ENCODE peak calls at places on chromosome 1, in ten cellular contexts. One of them, this sample, is unnamed.

GRCh38 chr1:172863031-172863430 is 187.7 kb downstream of the TNFSF18 start:
- DNase-seq in A549: no peak
- DNase-seq in GM12891: no peak
- DNase-seq in CD8-positive, alpha-beta memory T cell: no peak
- DNase-seq in NAMALWA: no peak
- DNase-seq in activated T-cell treated with anti-CD3 and anti-CD28 coated beads for 4 hours: no peak
- DNase-seq in GM03348: no peak
- DNase-seq in ELF-1: no peak
- DNase-seq in fibroblast of pulmonary artery: no peak
- DNase-seq in BJ: no peak
- DNase-seq in this sample: no peak

GRCh38 chr1:185439727-185440415 is 122.8 kb upstream of the IVNS1ABP start:
- DNase-seq in CD8-positive, alpha-beta memory T cell: no peak
- DNase-seq in NAMALWA: peak
- DNase-seq in activated T-cell treated with anti-CD3 and anti-CD28 coated beads for 4 hours: no peak
- DNase-seq in fibroblast of pulmonary artery: peak
- DNase-seq in GM12891: peak
- DNase-seq in ELF-1: no peak
- DNase-seq in GM03348: peak
- DNase-seq in A549: peak
- DNase-seq in BJ: peak
- DNase-seq in this sample: no peak

GRCh38 chr1:225481738-225482137 is 53.9 kb upstream of the LBR start:
- DNase-seq in activated T-cell treated with anti-CD3 and anti-CD28 coated beads for 4 hours: no peak
- DNase-seq in CD8-positive, alpha-beta memory T cell: no peak
- DNase-seq in A549: no peak
- DNase-seq in NAMALWA: peak
- DNase-seq in BJ: no peak
- DNase-seq in fibroblast of pulmonary artery: no peak
- DNase-seq in GM12891: no peak
- DNase-seq in GM03348: no peak
- DNase-seq in ELF-1: no peak
- DNase-seq in this sample: no peak

GRCh38 chr1:68331117-68331865 is 99.0 kb upstream of the WLS start:
- DNase-seq in activated T-cell treated with anti-CD3 and anti-CD28 coated beads for 4 hours: no peak
- DNase-seq in BJ: peak
- DNase-seq in GM03348: peak
- DNase-seq in GM12891: no peak
- DNase-seq in fibroblast of pulmonary artery: peak
- DNase-seq in NAMALWA: no peak
- DNase-seq in CD8-positive, alpha-beta memory T cell: no peak
- DNase-seq in ELF-1: no peak
- DNase-seq in A549: no peak
- DNase-seq in this sample: peak

GRCh38 chr1:226121587-226122400 is 59.3 kb downstream of the H3-3A start:
- DNase-seq in fibroblast of pulmonary artery: no peak
- DNase-seq in activated T-cell treated with anti-CD3 and anti-CD28 coated beads for 4 hours: peak
- DNase-seq in ELF-1: peak
- DNase-seq in A549: peak
- DNase-seq in GM12891: peak
- DNase-seq in BJ: no peak
- DNase-seq in GM03348: peak
- DNase-seq in NAMALWA: peak
- DNase-seq in CD8-positive, alpha-beta memory T cell: peak
- DNase-seq in this sample: no peak

GRCh38 chr1:93815738-93816110 is 63.3 kb downstream of the DNTTIP2 start:
- DNase-seq in ELF-1: no peak
- DNase-seq in A549: no peak
- DNase-seq in CD8-positive, alpha-beta memory T cell: no peak
- DNase-seq in BJ: no peak
- DNase-seq in activated T-cell treated with anti-CD3 and anti-CD28 coated beads for 4 hours: no peak
- DNase-seq in NAMALWA: no peak
- DNase-seq in GM12891: no peak
- DNase-seq in GM03348: no peak
- DNase-seq in fibroblast of pulmonary artery: no peak
- DNase-seq in this sample: no peak

GRCh38 chr1:8015036-8015808 is 10.9 kb downstream of the ERRFI1 start:
- DNase-seq in GM12891: no peak
- DNase-seq in NAMALWA: peak
- DNase-seq in ELF-1: peak
- DNase-seq in CD8-positive, alpha-beta memory T cell: no peak
- DNase-seq in fibroblast of pulmonary artery: peak
- DNase-seq in activated T-cell treated with anti-CD3 and anti-CD28 coated beads for 4 hours: peak
- DNase-seq in GM03348: peak
- DNase-seq in A549: peak
- DNase-seq in BJ: peak
- DNase-seq in this sample: peak

GRCh38 chr1:37189111-37189510 is 154.8 kb upstream of the GRIK3 start:
- DNase-seq in NAMALWA: peak
- DNase-seq in GM03348: no peak
- DNase-seq in ELF-1: no peak
- DNase-seq in activated T-cell treated with anti-CD3 and anti-CD28 coated beads for 4 hours: no peak
- DNase-seq in A549: no peak
- DNase-seq in BJ: no peak
- DNase-seq in GM12891: no peak
- DNase-seq in CD8-positive, alpha-beta memory T cell: no peak
- DNase-seq in fibroblast of pulmonary artery: no peak
- DNase-seq in this sample: no peak

GRCh38 chr1:183289104-183289503 is 103.0 kb downstream of the LAMC2 start:
- DNase-seq in GM03348: no peak
- DNase-seq in activated T-cell treated with anti-CD3 and anti-CD28 coated beads for 4 hours: no peak
- DNase-seq in GM12891: no peak
- DNase-seq in NAMALWA: no peak
- DNase-seq in A549: no peak
- DNase-seq in fibroblast of pulmonary artery: no peak
- DNase-seq in CD8-positive, alpha-beta memory T cell: no peak
- DNase-seq in BJ: no peak
- DNase-seq in ELF-1: no peak
- DNase-seq in this sample: no peak

GRCh38 chr1:214380418-214380817 is 99.5 kb downstream of the SMYD2 start:
- DNase-seq in activated T-cell treated with anti-CD3 and anti-CD28 coated beads for 4 hours: no peak
- DNase-seq in GM03348: no peak
- DNase-seq in fibroblast of pulmonary artery: no peak
- DNase-seq in ELF-1: peak
- DNase-seq in CD8-positive, alpha-beta memory T cell: no peak
- DNase-seq in A549: no peak
- DNase-seq in NAMALWA: no peak
- DNase-seq in BJ: no peak
- DNase-seq in GM12891: no peak
- DNase-seq in this sample: no peak

GRCh38 chr1:151326619-151327222 is 495 bp downstream of the PI4KB start:
- DNase-seq in ELF-1: no peak
- DNase-seq in A549: peak
- DNase-seq in NAMALWA: peak
- DNase-seq in BJ: no peak
- DNase-seq in fibroblast of pulmonary artery: peak
- DNase-seq in GM12891: peak
- DNase-seq in CD8-positive, alpha-beta memory T cell: peak
- DNase-seq in activated T-cell treated with anti-CD3 and anti-CD28 coated beads for 4 hours: peak
- DNase-seq in GM03348: peak
- DNase-seq in this sample: no peak

GRCh38 chr1:172443666-172444453 is at the start of gene PIGC:
- DNase-seq in fibroblast of pulmonary artery: peak
- DNase-seq in A549: peak
- DNase-seq in CD8-positive, alpha-beta memory T cell: peak
- DNase-seq in GM03348: peak
- DNase-seq in GM12891: peak
- DNase-seq in ELF-1: peak
- DNase-seq in activated T-cell treated with anti-CD3 and anti-CD28 coated beads for 4 hours: peak
- DNase-seq in NAMALWA: peak
- DNase-seq in BJ: no peak
- DNase-seq in this sample: peak

GRCh38 chr1:41152622-41153044 is 89.5 kb downstream of the SCMH1 start:
- DNase-seq in NAMALWA: no peak
- DNase-seq in GM03348: peak
- DNase-seq in activated T-cell treated with anti-CD3 and anti-CD28 coated beads for 4 hours: no peak
- DNase-seq in GM12891: no peak
- DNase-seq in BJ: peak
- DNase-seq in ELF-1: no peak
- DNase-seq in CD8-positive, alpha-beta memory T cell: no peak
- DNase-seq in A549: peak
- DNase-seq in fibroblast of pulmonary artery: peak
- DNase-seq in this sample: peak

GRCh38 chr1:116988908-116989307 is 12.7 kb upstream of the CD101 start:
- DNase-seq in NAMALWA: no peak
- DNase-seq in BJ: no peak
- DNase-seq in activated T-cell treated with anti-CD3 and anti-CD28 coated beads for 4 hours: no peak
- DNase-seq in GM12891: no peak
- DNase-seq in GM03348: no peak
- DNase-seq in ELF-1: no peak
- DNase-seq in fibroblast of pulmonary artery: no peak
- DNase-seq in CD8-positive, alpha-beta memory T cell: no peak
- DNase-seq in A549: no peak
- DNase-seq in this sample: no peak

GRCh38 chr1:31831397-31832378 is 15.9 kb upstream of the SPOCD1 start:
- DNase-seq in GM03348: peak
- DNase-seq in GM12891: no peak
- DNase-seq in ELF-1: no peak
- DNase-seq in CD8-positive, alpha-beta memory T cell: no peak
- DNase-seq in A549: no peak
- DNase-seq in fibroblast of pulmonary artery: no peak
- DNase-seq in NAMALWA: no peak
- DNase-seq in BJ: no peak
- DNase-seq in activated T-cell treated with anti-CD3 and anti-CD28 coated beads for 4 hours: no peak
- DNase-seq in this sample: no peak

GRCh38 chr1:116910379-116911165 is 856 bp downstream of the PTGFRN start:
- DNase-seq in GM03348: peak
- DNase-seq in CD8-positive, alpha-beta memory T cell: peak
- DNase-seq in activated T-cell treated with anti-CD3 and anti-CD28 coated beads for 4 hours: peak
- DNase-seq in GM12891: peak
- DNase-seq in ELF-1: peak
- DNase-seq in fibroblast of pulmonary artery: peak
- DNase-seq in BJ: no peak
- DNase-seq in NAMALWA: no peak
- DNase-seq in A549: peak
- DNase-seq in this sample: no peak

GRCh38 chr1:29651684-29652665 is 415.7 kb downstream of the PTPRU start:
- DNase-seq in NAMALWA: no peak
- DNase-seq in fibroblast of pulmonary artery: no peak
- DNase-seq in GM12891: no peak
- DNase-seq in ELF-1: no peak
- DNase-seq in CD8-positive, alpha-beta memory T cell: no peak
- DNase-seq in activated T-cell treated with anti-CD3 and anti-CD28 coated beads for 4 hours: no peak
- DNase-seq in A549: no peak
- DNase-seq in BJ: no peak
- DNase-seq in GM03348: no peak
- DNase-seq in this sample: no peak

GRCh38 chr1:9444532-9444931 is 94.7 kb upstream of the SLC25A33 start:
- DNase-seq in GM12891: no peak
- DNase-seq in A549: no peak
- DNase-seq in CD8-positive, alpha-beta memory T cell: no peak
- DNase-seq in GM03348: no peak
- DNase-seq in ELF-1: no peak
- DNase-seq in NAMALWA: no peak
- DNase-seq in activated T-cell treated with anti-CD3 and anti-CD28 coated beads for 4 hours: no peak
- DNase-seq in BJ: no peak
- DNase-seq in fibroblast of pulmonary artery: no peak
- DNase-seq in this sample: no peak

GRCh38 chr1:4207183-4207582 is 307.1 kb upstream of the C1orf174 start:
- DNase-seq in CD8-positive, alpha-beta memory T cell: no peak
- DNase-seq in GM12891: no peak
- DNase-seq in GM03348: no peak
- DNase-seq in BJ: no peak
- DNase-seq in activated T-cell treated with anti-CD3 and anti-CD28 coated beads for 4 hours: no peak
- DNase-seq in fibroblast of pulmonary artery: no peak
- DNase-seq in ELF-1: no peak
- DNase-seq in NAMALWA: no peak
- DNase-seq in A549: no peak
- DNase-seq in this sample: no peak

GRCh38 chr1:119373465-119373864 is 4.9 kb downstream of the HAO2 start:
- DNase-seq in CD8-positive, alpha-beta memory T cell: no peak
- DNase-seq in ELF-1: no peak
- DNase-seq in GM03348: peak
- DNase-seq in activated T-cell treated with anti-CD3 and anti-CD28 coated beads for 4 hours: no peak
- DNase-seq in fibroblast of pulmonary artery: peak
- DNase-seq in A549: peak
- DNase-seq in BJ: no peak
- DNase-seq in NAMALWA: no peak
- DNase-seq in GM12891: no peak
- DNase-seq in this sample: no peak

GRCh38 chr1:41622859-41623732 is 138.6 kb upstream of the EDN2 start:
- DNase-seq in A549: no peak
- DNase-seq in ELF-1: no peak
- DNase-seq in fibroblast of pulmonary artery: no peak
- DNase-seq in activated T-cell treated with anti-CD3 and anti-CD28 coated beads for 4 hours: no peak
- DNase-seq in GM03348: no peak
- DNase-seq in GM12891: peak
- DNase-seq in NAMALWA: peak
- DNase-seq in CD8-positive, alpha-beta memory T cell: no peak
- DNase-seq in BJ: no peak
- DNase-seq in this sample: no peak

GRCh38 chr1:27342778-27343638 is 1.2 kb downstream of the SYTL1 start:
- DNase-seq in ELF-1: peak
- DNase-seq in fibroblast of pulmonary artery: no peak
- DNase-seq in A549: no peak
- DNase-seq in GM12891: peak
- DNase-seq in GM03348: no peak
- DNase-seq in BJ: no peak
- DNase-seq in CD8-positive, alpha-beta memory T cell: peak
- DNase-seq in activated T-cell treated with anti-CD3 and anti-CD28 coated beads for 4 hours: peak
- DNase-seq in NAMALWA: peak
- DNase-seq in this sample: no peak

GRCh38 chr1:205144751-205145150 is 23.0 kb upstream of the RBBP5 start:
- DNase-seq in activated T-cell treated with anti-CD3 and anti-CD28 coated beads for 4 hours: no peak
- DNase-seq in A549: no peak
- DNase-seq in CD8-positive, alpha-beta memory T cell: no peak
- DNase-seq in ELF-1: no peak
- DNase-seq in fibroblast of pulmonary artery: peak
- DNase-seq in BJ: peak
- DNase-seq in GM12891: no peak
- DNase-seq in GM03348: peak
- DNase-seq in NAMALWA: no peak
- DNase-seq in this sample: peak

GRCh38 chr1:184622136-184622823 is 132.4 kb downstream of the EDEM3 start:
- DNase-seq in BJ: peak
- DNase-seq in CD8-positive, alpha-beta memory T cell: no peak
- DNase-seq in ELF-1: peak
- DNase-seq in NAMALWA: no peak
- DNase-seq in A549: no peak
- DNase-seq in GM03348: peak
- DNase-seq in activated T-cell treated with anti-CD3 and anti-CD28 coated beads for 4 hours: no peak
- DNase-seq in fibroblast of pulmonary artery: peak
- DNase-seq in GM12891: no peak
- DNase-seq in this sample: peak

GRCh38 chr1:80882552-80882951 is 918.2 kb upstream of the ADGRL2 start:
- DNase-seq in A549: no peak
- DNase-seq in fibroblast of pulmonary artery: peak
- DNase-seq in activated T-cell treated with anti-CD3 and anti-CD28 coated beads for 4 hours: no peak
- DNase-seq in GM03348: peak
- DNase-seq in BJ: no peak
- DNase-seq in NAMALWA: no peak
- DNase-seq in GM12891: no peak
- DNase-seq in CD8-positive, alpha-beta memory T cell: no peak
- DNase-seq in ELF-1: no peak
- DNase-seq in this sample: peak